ENCODE peak calls at places on chromosome 11, in six cellular contexts. R is left colon; V is activated CD8-positive, alpha-beta T cell treated with anti-CD3 and anti-CD28 coated beads for 36 hours; D is osteocyte; T is NCI-H460; E is NCI-H1048. J is an unnamed sample.

GRCh38 chr11:58640386-58641023 is 18.0 kb downstream of the CNTF start:
- DNase-seq in R (no peak), E (no peak), V (no peak), D (no peak), T (no peak), J (peak)

GRCh38 chr11:34631737-34632104 is 10.8 kb downstream of the EHF start:
- DNase-seq in R (no peak), D (no peak), E (no peak), T (no peak), V (no peak), J (no peak)

GRCh38 chr11:94719864-94720263 is 48.3 kb upstream of the AMOTL1 start:
- DNase-seq in E (no peak), R (no peak), T (no peak), V (no peak), D (no peak), J (no peak)

GRCh38 chr11:35029979-35030378 is 109.0 kb upstream of the CD44 start:
- DNase-seq in R (no peak), V (no peak), T (peak), D (no peak), E (no peak), J (peak)

GRCh38 chr11:2578006-2578933 is 121.5 kb downstream of the KCNQ1OT1 start:
- DNase-seq in T (no peak), E (no peak), D (no peak), V (no peak), R (peak), J (no peak)

GRCh38 chr11:74493816-74494630 is 499 bp upstream of the LIPT2 start:
- DNase-seq in T (no peak), V (peak), D (no peak), E (no peak), R (no peak), J (no peak)

GRCh38 chr11:69541501-69542313 is 60.2 kb downstream of the LINC01488 start:
- DNase-seq in T (no peak), D (no peak), V (no peak), R (no peak), E (no peak), J (no peak)

GRCh38 chr11:129530154-129530895 is 154.7 kb downstream of the BARX2 start:
- DNase-seq in E (no peak), V (no peak), D (no peak), R (no peak), T (no peak), J (peak)